ENCODE peak calls at places on chromosomes 5 and 9, in eight cellular contexts. One of them, this sample, is unnamed.

GRCh38 chr5:79561525-79561893 is 47.6 kb upstream of the HOMER1 start:
- DNase-seq in A549: no peak
- DNase-seq in sigmoid colon: no peak
- DNase-seq in cardiac fibroblast: no peak
- DNase-seq in right atrium auricular region: no peak
- DNase-seq in GM06990: no peak
- DNase-seq in progenitor cell of endocrine pancreas: no peak
- DNase-seq in endothelial cell: no peak
- DNase-seq in this sample: peak; percentile 24

GRCh38 chr5:126490167-126490937 is 67.1 kb downstream of the GRAMD2B start:
- DNase-seq in A549: no peak
- DNase-seq in sigmoid colon: peak; percentile 75
- DNase-seq in cardiac fibroblast: no peak
- DNase-seq in right atrium auricular region: no peak
- DNase-seq in GM06990: no peak
- DNase-seq in progenitor cell of endocrine pancreas: no peak
- DNase-seq in endothelial cell: no peak
- DNase-seq in this sample: no peak

GRCh38 chr5:51486158-51486557 is 102.9 kb downstream of the ISL1 start:
- DNase-seq in A549: no peak
- DNase-seq in sigmoid colon: no peak
- DNase-seq in cardiac fibroblast: no peak
- DNase-seq in right atrium auricular region: no peak
- DNase-seq in GM06990: no peak
- DNase-seq in progenitor cell of endocrine pancreas: no peak
- DNase-seq in endothelial cell: no peak
- DNase-seq in this sample: no peak

GRCh38 chr9:133558191-133559126 is 24.0 kb downstream of the ADAMTSL2 start:
- DNase-seq in A549: no peak
- DNase-seq in sigmoid colon: no peak
- DNase-seq in cardiac fibroblast: peak; percentile 84
- DNase-seq in right atrium auricular region: peak; percentile 88
- DNase-seq in GM06990: peak; percentile 70
- DNase-seq in progenitor cell of endocrine pancreas: no peak
- DNase-seq in endothelial cell: peak; percentile 72
- DNase-seq in this sample: peak; percentile 41

GRCh38 chr5:149268928-149269557 is 2.6 kb upstream of the AFAP1L1 start:
- DNase-seq in A549: peak; percentile 71
- DNase-seq in sigmoid colon: no peak
- DNase-seq in cardiac fibroblast: peak; percentile 71
- DNase-seq in right atrium auricular region: no peak
- DNase-seq in GM06990: no peak
- DNase-seq in progenitor cell of endocrine pancreas: no peak
- DNase-seq in endothelial cell: no peak
- DNase-seq in this sample: no peak

GRCh38 chr5:150513375-150514309 is 5.7 kb downstream of the NDST1 start:
- DNase-seq in A549: peak; percentile 62
- DNase-seq in sigmoid colon: no peak
- DNase-seq in cardiac fibroblast: no peak
- DNase-seq in right atrium auricular region: no peak
- DNase-seq in GM06990: no peak
- DNase-seq in progenitor cell of endocrine pancreas: no peak
- DNase-seq in endothelial cell: peak; percentile 38
- DNase-seq in this sample: no peak

GRCh38 chr5:80967500-80968181 is 7.5 kb downstream of the RASGRF2 start:
- DNase-seq in A549: peak; percentile 70
- DNase-seq in sigmoid colon: peak; percentile 81
- DNase-seq in cardiac fibroblast: peak; percentile 79
- DNase-seq in right atrium auricular region: no peak
- DNase-seq in GM06990: no peak
- DNase-seq in progenitor cell of endocrine pancreas: no peak
- DNase-seq in endothelial cell: no peak
- DNase-seq in this sample: no peak

GRCh38 chr5:81417052-81417451 is 23.1 kb upstream of the ACOT12 start:
- DNase-seq in A549: no peak
- DNase-seq in sigmoid colon: no peak
- DNase-seq in cardiac fibroblast: no peak
- DNase-seq in right atrium auricular region: no peak
- DNase-seq in GM06990: no peak
- DNase-seq in progenitor cell of endocrine pancreas: no peak
- DNase-seq in endothelial cell: no peak
- DNase-seq in this sample: no peak

GRCh38 chr9:98808411-98808815 is 943 bp downstream of the GALNT12 start:
- DNase-seq in A549: no peak
- DNase-seq in sigmoid colon: peak; percentile 75
- DNase-seq in cardiac fibroblast: no peak
- DNase-seq in right atrium auricular region: no peak
- DNase-seq in GM06990: no peak
- DNase-seq in progenitor cell of endocrine pancreas: no peak
- DNase-seq in endothelial cell: no peak
- DNase-seq in this sample: no peak

GRCh38 chr5:95707055-95707454 is 24.1 kb upstream of the RHOBTB3 start:
- DNase-seq in A549: no peak
- DNase-seq in sigmoid colon: no peak
- DNase-seq in cardiac fibroblast: no peak
- DNase-seq in right atrium auricular region: no peak
- DNase-seq in GM06990: no peak
- DNase-seq in progenitor cell of endocrine pancreas: no peak
- DNase-seq in endothelial cell: no peak
- DNase-seq in this sample: no peak

DNA sequence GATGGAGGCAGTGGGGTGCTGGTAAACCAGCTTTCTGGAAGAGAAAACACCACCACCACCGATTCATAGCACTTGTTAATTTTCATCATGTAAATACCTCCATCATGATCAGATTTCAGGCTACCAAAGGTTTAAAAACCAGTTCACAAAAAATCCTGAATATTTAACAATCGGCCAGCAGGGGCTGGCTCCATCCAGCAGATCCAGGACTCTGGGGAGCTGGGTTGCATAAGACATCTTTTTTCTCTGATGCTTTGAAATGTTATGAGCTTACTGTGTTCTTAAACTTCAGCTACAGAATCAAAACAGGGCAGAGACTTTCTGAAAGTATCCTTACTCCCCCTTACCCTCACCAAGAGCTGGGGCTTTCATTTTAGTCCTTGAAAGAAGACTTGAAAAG is 14.6 kb upstream of the RNF183 start:
- DNase-seq in A549: no peak
- DNase-seq in sigmoid colon: no peak
- DNase-seq in cardiac fibroblast: peak; percentile 54
- DNase-seq in right atrium auricular region: no peak
- DNase-seq in GM06990: no peak
- DNase-seq in progenitor cell of endocrine pancreas: no peak
- DNase-seq in endothelial cell: no peak
- DNase-seq in this sample: no peak
- TF ChIP-seq CTCF in A549: no peak
- TF ChIP-seq CTCF in sigmoid colon: no peak
- TF ChIP-seq CTCF in cardiac fibroblast: peak; percentile 33
- TF ChIP-seq CTCF in right atrium auricular region: peak; percentile 24
- TF ChIP-seq CTCF in GM06990: no peak
- TF ChIP-seq CTCF in progenitor cell of endocrine pancreas: peak; percentile 26
- TF ChIP-seq CTCF in endothelial cell: peak; percentile 12
- TF ChIP-seq CTCF in this sample: no peak

GRCh38 chr9:7086389-7086788 is 328.6 kb downstream of the KDM4C start:
- DNase-seq in A549: no peak
- DNase-seq in sigmoid colon: no peak
- DNase-seq in cardiac fibroblast: no peak
- DNase-seq in right atrium auricular region: no peak
- DNase-seq in GM06990: no peak
- DNase-seq in progenitor cell of endocrine pancreas: no peak
- DNase-seq in endothelial cell: no peak
- DNase-seq in this sample: no peak
- TF ChIP-seq CTCF in A549: no peak
- TF ChIP-seq CTCF in sigmoid colon: no peak
- TF ChIP-seq CTCF in cardiac fibroblast: no peak
- TF ChIP-seq CTCF in right atrium auricular region: no peak
- TF ChIP-seq CTCF in GM06990: no peak
- TF ChIP-seq CTCF in progenitor cell of endocrine pancreas: no peak
- TF ChIP-seq CTCF in endothelial cell: no peak
- TF ChIP-seq CTCF in this sample: no peak

GRCh38 chr5:33338336-33339110 is 102.2 kb upstream of the TARS1 start:
- DNase-seq in A549: no peak
- DNase-seq in sigmoid colon: no peak
- DNase-seq in cardiac fibroblast: no peak
- DNase-seq in right atrium auricular region: no peak
- DNase-seq in GM06990: no peak
- DNase-seq in progenitor cell of endocrine pancreas: no peak
- DNase-seq in endothelial cell: no peak
- DNase-seq in this sample: no peak
- TF ChIP-seq CTCF in A549: no peak
- TF ChIP-seq CTCF in sigmoid colon: no peak
- TF ChIP-seq CTCF in cardiac fibroblast: no peak
- TF ChIP-seq CTCF in right atrium auricular region: no peak
- TF ChIP-seq CTCF in GM06990: no peak
- TF ChIP-seq CTCF in progenitor cell of endocrine pancreas: no peak
- TF ChIP-seq CTCF in endothelial cell: no peak
- TF ChIP-seq CTCF in this sample: no peak

DNA sequence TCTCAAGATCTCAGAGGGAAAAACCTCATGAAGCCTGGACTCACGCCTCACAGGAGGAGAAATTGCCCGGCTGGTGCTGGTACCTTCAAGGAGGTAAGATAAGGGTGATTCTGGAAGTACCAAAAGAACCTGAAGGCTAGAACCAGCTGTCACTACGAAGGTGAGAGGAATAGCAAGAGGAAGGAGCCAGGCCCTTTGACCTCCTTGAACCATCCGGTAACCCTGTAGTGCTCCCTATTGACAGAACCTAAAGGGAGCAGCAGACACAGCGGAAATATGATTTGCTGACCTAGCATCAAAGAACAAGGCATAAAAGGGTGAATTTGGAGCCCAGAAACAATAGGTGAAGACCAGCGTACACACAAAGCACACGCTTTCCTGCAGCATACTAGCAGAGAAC is 92.2 kb downstream of the DOCK8 start:
- DNase-seq in A549: peak; percentile 28
- DNase-seq in sigmoid colon: no peak
- DNase-seq in cardiac fibroblast: no peak
- DNase-seq in right atrium auricular region: no peak
- DNase-seq in GM06990: no peak
- DNase-seq in progenitor cell of endocrine pancreas: no peak
- DNase-seq in endothelial cell: peak; percentile 28
- DNase-seq in this sample: no peak
- TF ChIP-seq CTCF in A549: peak; percentile 15
- TF ChIP-seq CTCF in sigmoid colon: peak; percentile 6
- TF ChIP-seq CTCF in cardiac fibroblast: no peak
- TF ChIP-seq CTCF in right atrium auricular region: peak; percentile 18
- TF ChIP-seq CTCF in GM06990: peak; percentile 18
- TF ChIP-seq CTCF in progenitor cell of endocrine pancreas: no peak
- TF ChIP-seq CTCF in endothelial cell: no peak
- TF ChIP-seq CTCF in this sample: peak; percentile 29

GRCh38 chr9:36154213-36154952 is 14.8 kb upstream of the CCIN start:
- DNase-seq in A549: peak; percentile 66
- DNase-seq in sigmoid colon: peak; percentile 81
- DNase-seq in cardiac fibroblast: peak; percentile 91
- DNase-seq in right atrium auricular region: no peak
- DNase-seq in GM06990: no peak
- DNase-seq in progenitor cell of endocrine pancreas: no peak
- DNase-seq in endothelial cell: peak; percentile 26
- DNase-seq in this sample: no peak
- TF ChIP-seq CTCF in A549: no peak
- TF ChIP-seq CTCF in sigmoid colon: no peak
- TF ChIP-seq CTCF in cardiac fibroblast: no peak
- TF ChIP-seq CTCF in right atrium auricular region: no peak
- TF ChIP-seq CTCF in GM06990: no peak
- TF ChIP-seq CTCF in progenitor cell of endocrine pancreas: no peak
- TF ChIP-seq CTCF in endothelial cell: no peak
- TF ChIP-seq CTCF in this sample: no peak

GRCh38 chr9:127537792-127538191 is 74.3 kb upstream of the STXBP1 start:
- DNase-seq in A549: no peak
- DNase-seq in sigmoid colon: no peak
- DNase-seq in cardiac fibroblast: no peak
- DNase-seq in right atrium auricular region: no peak
- DNase-seq in GM06990: no peak
- DNase-seq in progenitor cell of endocrine pancreas: no peak
- DNase-seq in endothelial cell: no peak
- DNase-seq in this sample: no peak
- TF ChIP-seq CTCF in A549: peak; percentile 30
- TF ChIP-seq CTCF in sigmoid colon: no peak
- TF ChIP-seq CTCF in cardiac fibroblast: peak; percentile 19
- TF ChIP-seq CTCF in right atrium auricular region: peak; percentile 39
- TF ChIP-seq CTCF in GM06990: peak; percentile 17
- TF ChIP-seq CTCF in progenitor cell of endocrine pancreas: no peak
- TF ChIP-seq CTCF in endothelial cell: no peak
- TF ChIP-seq CTCF in this sample: no peak

GRCh38 chr5:2779459-2779858 is 28.0 kb upstream of the IRX2 start:
- DNase-seq in A549: no peak
- DNase-seq in sigmoid colon: no peak
- DNase-seq in cardiac fibroblast: no peak
- DNase-seq in right atrium auricular region: no peak
- DNase-seq in GM06990: no peak
- DNase-seq in progenitor cell of endocrine pancreas: no peak
- DNase-seq in endothelial cell: no peak
- DNase-seq in this sample: no peak
- TF ChIP-seq CTCF in A549: no peak
- TF ChIP-seq CTCF in sigmoid colon: no peak
- TF ChIP-seq CTCF in cardiac fibroblast: no peak
- TF ChIP-seq CTCF in right atrium auricular region: no peak
- TF ChIP-seq CTCF in GM06990: no peak
- TF ChIP-seq CTCF in progenitor cell of endocrine pancreas: no peak
- TF ChIP-seq CTCF in endothelial cell: no peak
- TF ChIP-seq CTCF in this sample: no peak

GRCh38 chr5:123425444-123425843 is 2.2 kb upstream of the CEP120 start:
- DNase-seq in A549: no peak
- DNase-seq in sigmoid colon: no peak
- DNase-seq in cardiac fibroblast: no peak
- DNase-seq in right atrium auricular region: no peak
- DNase-seq in GM06990: no peak
- DNase-seq in progenitor cell of endocrine pancreas: no peak
- DNase-seq in endothelial cell: no peak
- DNase-seq in this sample: no peak
- TF ChIP-seq CTCF in A549: no peak
- TF ChIP-seq CTCF in sigmoid colon: no peak
- TF ChIP-seq CTCF in cardiac fibroblast: no peak
- TF ChIP-seq CTCF in right atrium auricular region: no peak
- TF ChIP-seq CTCF in GM06990: no peak
- TF ChIP-seq CTCF in progenitor cell of endocrine pancreas: no peak
- TF ChIP-seq CTCF in endothelial cell: no peak
- TF ChIP-seq CTCF in this sample: no peak

DNA sequence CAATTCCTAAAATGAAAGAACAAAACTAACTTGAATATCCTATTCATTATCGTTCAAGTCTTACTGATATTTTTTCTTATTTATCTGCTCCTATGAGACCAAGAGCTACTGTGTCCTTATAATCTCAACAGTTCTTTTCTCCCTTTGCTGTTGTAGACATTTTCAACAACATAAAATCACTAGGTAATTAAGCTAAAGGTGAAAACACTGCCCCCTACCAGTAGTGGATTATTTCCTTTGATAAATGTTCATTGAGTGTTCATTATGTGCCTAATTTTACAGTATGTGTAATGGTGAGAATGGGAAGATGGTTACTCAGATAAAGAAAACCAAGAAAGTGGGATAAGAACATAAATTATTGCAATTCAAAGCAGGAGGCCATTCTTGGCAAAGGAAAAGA is 41.4 kb upstream of the PAPPA start:
- DNase-seq in A549: no peak
- DNase-seq in sigmoid colon: no peak
- DNase-seq in cardiac fibroblast: peak; percentile 39
- DNase-seq in right atrium auricular region: no peak
- DNase-seq in GM06990: no peak
- DNase-seq in progenitor cell of endocrine pancreas: no peak
- DNase-seq in endothelial cell: no peak
- DNase-seq in this sample: no peak
- TF ChIP-seq CTCF in A549: peak; percentile 31
- TF ChIP-seq CTCF in sigmoid colon: no peak
- TF ChIP-seq CTCF in cardiac fibroblast: peak; percentile 40
- TF ChIP-seq CTCF in right atrium auricular region: peak; percentile 45
- TF ChIP-seq CTCF in GM06990: peak; percentile 10
- TF ChIP-seq CTCF in progenitor cell of endocrine pancreas: peak; percentile 35
- TF ChIP-seq CTCF in endothelial cell: peak; percentile 45
- TF ChIP-seq CTCF in this sample: no peak